ENCODE peak calls at places on chromosomes 5 and 9, in ten cellular contexts. S is pancreas, X is spleen, G is neuronal stem cell, F is heart right ventricle, W is mesendoderm, D is GM12878, J is endodermal cell, H is HepG2, A is IMR-90. L is an unnamed sample.

GRCh38 chr5:45696206-45696836 is at the start of gene HCN1:
- DNase-seq in S (peak; percentile 93), X (peak; percentile 82), G (peak; percentile 78), F (peak; percentile 59), W (peak; percentile 91), D (no peak), J (peak; percentile 95), H (peak; percentile 17), A (peak; percentile 32), L (peak; percentile 55)

GRCh38 chr9:14846871-14847311 is 63.3 kb downstream of the FREM1 start:
- DNase-seq in S (peak; percentile 46), X (peak; percentile 76), G (peak; percentile 40), F (peak; percentile 19), W (peak; percentile 92), D (no peak), J (peak; percentile 98), H (peak; percentile 51), A (peak; percentile 17), L (peak; percentile 1)

GRCh38 chr5:154491951-154492350 is 13.9 kb upstream of the HAND1 start:
- DNase-seq in S (no peak), X (peak; percentile 33), G (no peak), F (no peak), W (no peak), D (no peak), J (peak; percentile 43), H (no peak), A (no peak), L (no peak)

GRCh38 chr5:109352024-109352423 is 57.8 kb downstream of the PJA2 start:
- DNase-seq in S (no peak), X (no peak), G (no peak), F (no peak), W (no peak), D (no peak), J (no peak), H (no peak), A (no peak), L (no peak)

GRCh38 chr9:75482566-75482965 is 394.3 kb downstream of the OSTF1 start:
- DNase-seq in S (no peak), X (no peak), G (no peak), F (no peak), W (peak; percentile 26), D (no peak), J (no peak), H (no peak), A (no peak), L (no peak)

GRCh38 chr5:55160493-55161209 is 680 bp downstream of the GPX8 start:
- DNase-seq in S (peak; percentile 47), X (no peak), G (no peak), F (peak; percentile 53), W (peak; percentile 88), D (no peak), J (peak; percentile 72), H (no peak), A (peak; percentile 98), L (peak; percentile 96)

GRCh38 chr9:34581318-34581717 is 8.2 kb downstream of the CNTFR start:
- DNase-seq in S (no peak), X (no peak), G (no peak), F (no peak), W (no peak), D (no peak), J (no peak), H (no peak), A (no peak), L (no peak)

GRCh38 chr5:23208959-23209431 is 298.4 kb upstream of the PRDM9 start:
- DNase-seq in S (peak; percentile 21), X (no peak), G (peak; percentile 48), F (peak; percentile 5), W (peak; percentile 89), D (peak; percentile 9), J (peak; percentile 72), H (peak; percentile 39), A (peak; percentile 23), L (no peak)

GRCh38 chr5:134240421-134240962 is 14.6 kb upstream of the PPP2CA start:
- DNase-seq in S (no peak), X (no peak), G (no peak), F (peak; percentile 61), W (no peak), D (no peak), J (peak; percentile 52), H (peak; percentile 44), A (peak; percentile 90), L (peak; percentile 82)

DNA sequence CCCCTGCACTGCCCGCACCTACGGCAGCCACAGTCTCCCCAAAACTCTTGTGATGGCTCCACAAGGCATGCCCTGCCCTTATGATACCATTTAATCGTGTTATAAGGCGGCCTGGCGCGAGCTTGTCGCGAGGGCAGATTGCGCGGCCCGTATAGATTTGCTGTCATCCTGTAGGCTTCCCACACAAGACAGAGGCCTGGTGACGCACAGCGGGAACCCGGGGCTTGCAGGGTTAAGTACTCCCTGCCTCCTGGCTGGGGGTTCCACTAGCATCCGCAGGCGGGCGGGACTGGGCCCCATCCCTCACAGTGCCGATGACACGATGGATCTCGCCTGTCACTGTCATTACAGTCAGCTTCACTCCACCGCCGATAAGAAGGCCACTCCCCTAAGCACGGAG is 364.9 kb upstream of the IRX2 start:
- DNase-seq in S (no peak), X (peak; percentile 60), G (no peak), F (no peak), W (peak; percentile 21), D (no peak), J (peak; percentile 66), H (no peak), A (no peak), L (no peak)
- H3K4me1 ChIP-seq in S (no peaks in the 10 kb centered on the region), X (no peaks in the 10 kb centered on the region), G (peaks cover 22% of the 10 kb centered on the region), F (no peaks in the 10 kb centered on the region), W (peaks cover 2% of the 10 kb centered on the region), D (no peaks in the 10 kb centered on the region), J (peaks cover 15% of the 10 kb centered on the region), H (no peaks in the 10 kb centered on the region), A (no peaks in the 10 kb centered on the region), L (no peaks in the 10 kb centered on the region)

GRCh38 chr5:8829322-8830029 is 716.4 kb downstream of the SEMA5A start:
- DNase-seq in S (no peak), X (no peak), G (no peak), F (no peak), W (peak; percentile 88), D (no peak), J (no peak), H (no peak), A (peak; percentile 100), L (peak; percentile 99)

GRCh38 chr5:8827701-8828100 is 718.2 kb downstream of the SEMA5A start:
- DNase-seq in S (no peak), X (no peak), G (no peak), F (no peak), W (no peak), D (no peak), J (no peak), H (no peak), A (peak; percentile 57), L (peak; percentile 41)

GRCh38 chr5:8831251-8831650 is 714.6 kb downstream of the SEMA5A start:
- DNase-seq in S (no peak), X (no peak), G (no peak), F (no peak), W (no peak), D (no peak), J (no peak), H (no peak), A (no peak), L (no peak)

GRCh38 chr5:8826491-8826890 is 719.4 kb downstream of the SEMA5A start:
- DNase-seq in S (no peak), X (no peak), G (no peak), F (no peak), W (no peak), D (no peak), J (no peak), H (no peak), A (no peak), L (no peak)

DNA sequence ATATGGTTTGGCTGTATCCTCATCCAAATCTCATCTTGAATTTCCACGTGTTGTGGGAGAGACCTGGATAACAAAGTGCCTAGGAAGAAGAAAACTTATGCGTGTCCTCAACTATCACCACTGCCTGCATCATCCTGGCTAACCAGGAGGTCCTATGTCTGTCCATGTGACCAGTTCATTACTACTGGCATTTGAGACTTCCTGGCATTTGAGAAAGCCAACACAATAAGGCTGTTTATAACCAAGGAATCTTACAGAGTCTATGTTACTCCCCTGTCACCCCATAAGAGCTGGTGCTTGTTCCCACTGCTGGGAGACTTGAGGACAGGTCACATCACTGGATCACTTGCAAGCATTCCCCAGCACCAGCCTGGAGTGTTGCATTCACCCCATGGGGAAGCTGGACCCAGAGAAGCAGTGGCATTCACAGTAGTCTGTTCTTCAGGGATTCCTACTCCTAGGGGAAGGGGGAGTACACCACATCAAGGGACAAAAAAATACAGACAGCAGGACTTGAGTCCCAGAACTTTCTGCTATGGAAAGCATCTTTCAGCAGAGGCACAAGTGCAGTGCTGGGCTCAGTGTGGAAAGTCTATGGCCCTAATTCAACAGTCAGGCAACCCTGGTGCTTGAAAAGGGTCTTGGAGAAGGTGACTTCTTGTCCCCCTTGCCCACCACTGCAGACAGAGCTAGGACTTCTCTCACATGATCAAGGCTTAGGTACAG is 717.1 kb downstream of the SEMA5A start:
- DNase-seq in S (no peak), X (no peak), G (no peak), F (no peak), W (no peak), D (no peak), J (no peak), H (no peak), A (peak; percentile 39), L (peak; percentile 25)
- H3K4me1 ChIP-seq in S (no peaks in the 10 kb centered on the region), X (no peaks in the 10 kb centered on the region), G (peaks cover 3% of the 10 kb centered on the region), F (peaks cover 14% of the 10 kb centered on the region), W (no peaks in the 10 kb centered on the region), D (no peaks in the 10 kb centered on the region), J (no peaks in the 10 kb centered on the region), H (no peaks in the 10 kb centered on the region), A (peaks cover 25% of the 10 kb centered on the region), L (peaks cover 26% of the 10 kb centered on the region)

DNA sequence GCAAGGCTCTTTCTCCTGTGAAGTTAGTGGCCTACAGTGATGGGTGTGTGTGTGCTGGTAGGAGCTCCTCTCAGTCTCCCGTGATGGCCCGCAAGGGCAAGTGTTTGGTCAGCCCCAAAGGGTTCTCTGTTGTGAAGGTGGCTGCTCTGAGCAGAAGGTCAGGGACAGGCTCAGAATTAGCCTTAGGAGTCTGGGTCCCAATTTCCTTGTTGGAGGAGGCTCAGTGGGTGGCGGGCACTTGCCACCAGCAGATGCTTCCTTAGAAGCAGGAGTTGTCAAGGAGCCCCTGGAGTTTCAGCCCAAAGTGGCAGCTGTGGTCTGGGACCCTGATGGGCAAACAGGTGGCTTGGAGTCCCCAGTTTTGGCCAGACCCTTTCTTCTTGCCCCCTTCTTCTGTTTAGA is 154.4 kb downstream of the MACROH2A1 start:
- DNase-seq in S (peak; percentile 4), X (peak; percentile 51), G (no peak), F (no peak), W (no peak), D (no peak), J (peak; percentile 25), H (no peak), A (no peak), L (no peak)
- H3K4me1 ChIP-seq in S (no peaks in the 10 kb centered on the region), X (peaks cover 6% of the 10 kb centered on the region), G (no peaks in the 10 kb centered on the region), F (peaks cover 45% of the 10 kb centered on the region), W (peaks cover 13% of the 10 kb centered on the region), D (no peaks in the 10 kb centered on the region), J (peaks cover 21% of the 10 kb centered on the region), H (peaks cover 48% of the 10 kb centered on the region), A (peaks cover 55% of the 10 kb centered on the region), L (peaks cover 52% of the 10 kb centered on the region)

DNA sequence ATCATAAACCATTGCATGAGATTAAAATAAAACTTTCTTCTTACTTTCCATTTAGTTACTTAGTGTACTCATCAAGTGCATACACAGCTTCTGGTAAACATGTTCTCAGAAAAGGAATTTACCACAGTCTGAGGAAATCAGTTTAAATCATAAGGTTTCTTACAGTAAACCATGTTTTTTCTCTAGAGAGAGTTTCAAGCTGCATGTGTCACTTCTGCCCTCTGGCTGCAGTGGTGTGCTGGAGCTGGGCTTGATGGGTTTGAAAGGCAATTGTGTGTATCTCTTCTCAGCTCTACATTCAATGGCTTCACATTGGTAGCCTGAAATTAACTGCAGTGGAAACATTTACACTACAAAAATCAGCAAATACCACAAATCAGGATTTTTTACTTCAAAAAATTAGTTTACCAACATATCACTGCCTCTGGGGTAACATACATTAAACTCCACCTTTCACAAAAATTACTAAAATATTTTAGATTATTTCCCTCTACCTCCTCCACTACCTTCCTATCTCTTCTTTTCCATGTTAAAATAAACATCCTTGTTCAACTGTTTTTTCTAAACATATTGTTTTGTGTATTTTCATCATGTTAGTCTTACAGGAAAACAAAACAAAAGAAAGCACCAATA is 414.3 kb downstream of the ANXA1 start:
- DNase-seq in S (no peak), X (no peak), G (no peak), F (no peak), W (peak; percentile 76), D (no peak), J (peak; percentile 83), H (peak; percentile 46), A (no peak), L (peak; percentile 67)
- H3K4me1 ChIP-seq in S (no peaks in the 10 kb centered on the region), X (no peaks in the 10 kb centered on the region), G (no peaks in the 10 kb centered on the region), F (no peaks in the 10 kb centered on the region), W (no peaks in the 10 kb centered on the region), D (no peaks in the 10 kb centered on the region), J (peaks cover 7% of the 10 kb centered on the region), H (peaks cover 9% of the 10 kb centered on the region), A (no peaks in the 10 kb centered on the region), L (peaks cover 4% of the 10 kb centered on the region)